ENCODE peak calls at places on chromosomes 6 and 20, in four cellular contexts. V, L, M and Z are unnamed samples.

GRCh38 chr20:5569021-5569420 is 181.2 kb upstream of the SHLD1 start:
- DNase-seq in V (no peak), L (peak; percentile 71), M (peak; percentile 8), Z (peak; percentile 75)

GRCh38 chr6:41162687-41163418 is at the start of gene TREM2:
- DNase-seq in V (no peak), L (no peak), M (no peak), Z (no peak)

GRCh38 chr20:23868321-23868720 is 11.2 kb downstream of the CST5 start:
- DNase-seq in V (no peak), L (no peak), M (no peak), Z (no peak)

GRCh38 chr20:32574296-32575226 is 10.6 kb downstream of the NOL4L start:
- DNase-seq in V (no peak), L (no peak), M (peak; percentile 85), Z (peak; percentile 69)

GRCh38 chr6:36682328-36683144 is 4.0 kb downstream of the CDKN1A start:
- DNase-seq in V (no peak), L (peak; percentile 59), M (no peak), Z (peak; percentile 48)

GRCh38 chr20:37570419-37570818 is 42.7 kb upstream of the BLCAP start:
- DNase-seq in V (no peak), L (no peak), M (no peak), Z (no peak)

GRCh38 chr20:32354592-32355416 is 3.3 kb upstream of the ASXL1 start:
- DNase-seq in V (peak; percentile 59), L (peak; percentile 93), M (peak; percentile 32), Z (peak; percentile 19)

GRCh38 chr6:148628251-148628650 is 118.6 kb upstream of the UST start:
- DNase-seq in V (no peak), L (no peak), M (no peak), Z (no peak)

GRCh38 chr6:107648983-107649382 is 159.1 kb downstream of the SOBP start:
- DNase-seq in V (no peak), L (no peak), M (no peak), Z (no peak)

GRCh38 chr6:788058-788457 is 95.1 kb upstream of the EXOC2 start:
- DNase-seq in V (no peak), L (no peak), M (no peak), Z (no peak)

GRCh38 chr6:155628315-155628714 is 172.7 kb upstream of the NOX3 start:
- DNase-seq in V (peak; percentile 8), L (no peak), M (no peak), Z (no peak)
- TF ChIP-seq POLR2AphosphoS2 in V (no peak), L (no peak), M (no peak), Z (no peak)

DNA sequence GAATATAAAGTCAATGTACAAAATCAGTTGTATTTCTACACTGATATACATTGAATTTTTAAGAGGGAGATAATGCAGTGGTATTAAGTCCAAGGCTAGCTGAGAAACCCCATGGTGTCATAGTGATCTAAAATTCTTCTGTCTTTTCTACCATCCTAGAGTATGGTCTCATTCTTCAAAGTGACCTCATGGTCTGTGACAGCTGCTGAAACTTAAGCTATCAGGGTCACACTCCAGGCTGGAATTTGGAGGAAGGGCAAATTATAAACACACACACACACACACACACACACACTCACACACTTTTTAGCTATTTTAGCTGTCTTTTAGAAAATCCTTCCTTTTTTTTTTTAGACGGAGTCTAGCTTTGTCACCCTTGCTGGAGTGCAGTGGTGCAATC is 47.3 kb upstream of the DYNLRB1 start:
- DNase-seq in V (no peak), L (no peak), M (no peak), Z (no peak)
- H3K27ac ChIP-seq in V (no peak overlapping the region), L (no peak overlapping the region), M (no peak overlapping the region), Z (no peak overlapping the region)

GRCh38 chr6:155314773-155315515 is 660 bp upstream of the TFB1M start:
- DNase-seq in V (peak; percentile 85), L (peak; percentile 93), M (peak; percentile 59), Z (peak; percentile 25)
- TF ChIP-seq POLR2A in V (no peak), L (no peak), M (peak; percentile 87), Z (no peak)

GRCh38 chr20:43938932-43939761 is 24.5 kb downstream of the TOX2 start:
- DNase-seq in V (no peak), L (peak; percentile 72), M (no peak), Z (peak; percentile 54)
- TF ChIP-seq POLR2AphosphoS2 in V (no peak), L (no peak), M (no peak), Z (no peak)

DNA sequence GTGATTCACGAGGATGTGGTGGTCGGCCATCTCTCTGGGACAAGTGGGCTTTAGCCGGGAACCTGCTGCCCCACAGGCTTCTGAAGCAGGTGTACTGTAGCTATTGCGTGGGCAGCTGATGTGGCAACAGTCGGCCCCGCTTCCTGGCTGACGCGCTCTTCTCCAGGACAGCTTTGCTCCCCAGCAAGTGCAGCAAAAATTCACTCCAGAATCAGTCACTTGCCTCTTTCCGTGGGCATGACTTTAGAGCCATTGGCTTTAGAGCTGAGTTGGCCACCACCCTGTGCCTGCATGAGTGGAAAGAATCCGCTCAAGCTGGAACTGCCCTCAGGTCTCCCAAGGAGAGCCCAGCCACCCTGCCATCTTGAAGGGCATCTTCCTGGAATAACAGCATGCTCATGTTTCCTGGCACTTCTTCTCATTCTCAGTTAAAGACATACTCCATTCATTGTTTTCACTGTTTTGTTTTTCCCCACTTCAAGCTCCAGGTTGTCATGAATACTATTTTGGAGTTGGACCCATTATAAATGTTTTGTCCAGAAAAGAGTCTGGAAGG is 178.3 kb downstream of the ZDHHC14 start:
- DNase-seq in V (no peak), L (no peak), M (no peak), Z (no peak)
- H3K27ac ChIP-seq in V (no peak overlapping the region), L (no peak overlapping the region), M (no peak overlapping the region), Z (no peak overlapping the region)